ENCODE peak calls at places on chromosomes 2 and 18, in five cellular contexts. T is fibroblast of lung, N is kidney, R is dorsolateral prefrontal cortex, X is OCI-LY7. V is an unnamed sample.

GRCh38 chr2:135904590-135904989 is 28.3 kb upstream of the MCM6 start:
- DNase-seq in T (peak), N (no peak), R (no peak), X (no peak), V (peak)

GRCh38 chr2:152647417-152648010 is 69.7 kb downstream of the PRPF40A start:
- DNase-seq in T (peak), N (no peak), R (peak), X (no peak), V (peak)

GRCh38 chr2:102235491-102235890 is 48.7 kb downstream of the IL1RL2 start:
- DNase-seq in T (no peak), N (no peak), R (no peak), X (no peak), V (peak)

GRCh38 chr2:58101500-58101899 is 54.9 kb downstream of the VRK2 start:
- DNase-seq in T (peak), N (no peak), R (no peak), X (no peak), V (no peak)

GRCh38 chr2:10271946-10272345 is 30.8 kb upstream of the HPCAL1 start:
- DNase-seq in T (no peak), N (peak), R (no peak), X (no peak), V (no peak)

GRCh38 chr2:119240311-119241204 is 16.9 kb downstream of the STEAP3 start:
- DNase-seq in T (peak), N (peak), R (no peak), X (no peak), V (peak)

GRCh38 chr2:146363731-146364130 is 1481.1 kb upstream of the ACVR2A start:
- DNase-seq in T (no peak), N (no peak), R (no peak), X (no peak), V (peak)

GRCh38 chr2:219400562-219400961 is 12.8 kb upstream of the DNPEP start:
- DNase-seq in T (no peak), N (no peak), R (no peak), X (no peak), V (no peak)

GRCh38 chr2:191295088-191295487 is 49.9 kb downstream of the MYO1B start:
- DNase-seq in T (no peak), N (no peak), R (no peak), X (no peak), V (no peak)

GRCh38 chr18:62844850-62845643 is 129.7 kb downstream of the PHLPP1 start:
- DNase-seq in T (no peak), N (no peak), R (no peak), X (no peak), V (no peak)

GRCh38 chr2:68925298-68925885 is 27.3 kb downstream of the GKN2 start:
- DNase-seq in T (peak), N (no peak), R (no peak), X (peak), V (peak)

GRCh38 chr2:182611009-182611408 is 105.0 kb upstream of the DNAJC10 start:
- DNase-seq in T (no peak), N (no peak), R (no peak), X (no peak), V (no peak)

GRCh38 chr2:200335657-200336056 is 29.2 kb downstream of the SPATS2L start:
- DNase-seq in T (no peak), N (no peak), R (no peak), X (no peak), V (no peak)

GRCh38 chr2:113980946-113981345 is 91.1 kb downstream of the ACTR3 start:
- DNase-seq in T (no peak), N (no peak), R (no peak), X (no peak), V (peak)

GRCh38 chr2:24018241-24018640 is 8.4 kb downstream of the MFSD2B start:
- DNase-seq in T (no peak), N (no peak), R (no peak), X (no peak), V (no peak)

GRCh38 chr2:124647245-124647644 is 622.2 kb downstream of the CNTNAP5 start:
- DNase-seq in T (no peak), N (no peak), R (no peak), X (no peak), V (no peak)

GRCh38 chr2:84884396-84884795 is 3.5 kb upstream of the TRABD2A start:
- DNase-seq in T (peak), N (no peak), R (no peak), X (no peak), V (no peak)

GRCh38 chr18:46562674-46563192 is 94.3 kb downstream of the LOXHD1 start:
- DNase-seq in T (no peak), N (no peak), R (no peak), X (no peak), V (no peak)

GRCh38 chr2:42123426-42123825 is 45.7 kb upstream of the EML4 start:
- DNase-seq in T (no peak), N (no peak), R (no peak), X (no peak), V (no peak)

GRCh38 chr2:42127425-42128424 is 41.4 kb upstream of the EML4 start:
- DNase-seq in T (no peak), N (no peak), R (peak), X (peak), V (no peak)

GRCh38 chr2:42128731-42129486 is 40.2 kb upstream of the EML4 start:
- DNase-seq in T (peak), N (no peak), R (no peak), X (peak), V (peak)

GRCh38 chr2:42124051-42124813 is 44.9 kb upstream of the EML4 start:
- DNase-seq in T (no peak), N (no peak), R (no peak), X (peak), V (no peak)

GRCh38 chr2:42125887-42126594 is 43.1 kb upstream of the EML4 start:
- DNase-seq in T (peak), N (no peak), R (no peak), X (no peak), V (peak)
- H3K4me3 ChIP-seq in T (no peak), N (no peak), R (no peak), X (no peak), V (no peak)

GRCh38 chr18:79862562-79862961 is 64.8 kb downstream of the KCNG2 start:
- DNase-seq in T (no peak), N (no peak), R (no peak), X (no peak), V (no peak)
- TF ChIP-seq CTCF in T (no peak), N (no peak), R (no peak), X (no peak), V (no peak)

DNA sequence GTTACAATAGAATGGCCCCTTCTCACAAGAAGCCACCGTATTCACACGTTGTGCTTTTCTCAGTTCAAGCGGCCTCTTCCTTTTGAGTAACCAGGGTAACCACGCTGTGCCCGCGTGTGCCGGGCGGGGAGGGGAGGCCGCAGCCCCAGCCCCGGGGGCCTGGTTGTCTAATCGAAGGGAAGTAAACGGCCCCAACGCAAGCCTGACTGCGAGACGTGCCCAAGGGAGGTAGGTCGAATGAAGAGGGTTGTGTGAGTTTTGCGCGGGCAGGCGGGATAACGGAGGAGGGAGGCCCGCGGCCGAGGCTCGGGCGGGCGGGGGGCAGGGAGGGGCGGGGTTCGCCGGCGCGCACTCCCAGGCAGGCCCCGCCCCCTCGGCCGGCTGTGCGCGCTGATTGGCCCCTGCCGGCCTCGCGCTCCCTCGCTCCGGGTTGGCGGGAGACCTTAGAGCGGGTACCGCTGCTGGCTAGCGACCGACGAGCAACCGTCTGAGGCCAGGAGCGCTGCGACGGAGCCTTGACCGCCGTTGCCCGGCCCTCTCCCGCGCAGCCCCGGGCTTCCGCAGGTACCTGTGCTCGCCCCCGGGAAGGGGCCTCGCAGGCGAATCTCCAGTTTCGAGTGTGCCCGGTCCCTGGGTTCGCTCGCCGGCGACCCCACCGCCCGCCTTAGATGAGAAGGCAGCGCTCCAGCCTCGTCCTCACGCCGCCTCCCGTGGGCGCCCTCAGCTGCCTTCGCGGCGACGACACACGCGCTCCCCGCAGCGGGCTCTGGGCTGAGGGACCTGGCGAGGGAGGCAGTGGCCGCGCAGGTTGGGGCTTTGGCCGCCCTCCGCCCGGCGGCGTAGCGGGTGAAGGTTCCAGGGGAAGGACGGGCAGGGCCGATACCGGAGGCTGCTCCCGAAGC is at the start of gene SPDYA:
- DNase-seq in T (peak), N (peak), R (peak), X (no peak), V (peak)
- H3K4me3 ChIP-seq in T (peak), N (peak), R (peak), X (peak), V (peak)

DNA sequence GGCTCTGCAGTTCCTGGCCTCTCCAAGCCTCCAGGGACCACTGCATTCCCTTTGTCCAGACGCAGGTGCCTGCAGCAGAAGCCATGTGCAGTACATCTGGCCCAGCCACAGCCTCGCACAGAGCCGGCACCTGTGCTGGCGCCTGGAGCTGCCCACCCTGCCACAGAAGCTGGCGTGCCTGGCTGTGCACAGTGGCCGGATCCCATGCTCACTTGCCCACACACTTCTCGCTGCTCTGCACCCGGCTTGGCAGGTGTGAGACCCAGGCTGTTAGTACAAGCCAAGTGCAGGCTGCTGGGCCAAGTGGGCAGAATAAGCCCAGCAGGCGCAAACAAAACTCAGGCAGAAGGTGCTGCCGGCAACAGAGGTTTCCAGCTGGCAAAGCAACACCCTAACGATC is 124.5 kb upstream of the CCDC150 start:
- DNase-seq in T (no peak), N (no peak), R (peak), X (no peak), V (no peak)
- TF ChIP-seq CTCF in T (no peak), N (no peak), R (no peak), X (no peak), V (no peak)

GRCh38 chr2:233689498-233689897 is 3.2 kb upstream of the UGT1A6 start:
- DNase-seq in T (no peak), N (no peak), R (no peak), X (no peak), V (no peak)

GRCh38 chr2:233693963-233694362 is 1.3 kb downstream of the UGT1A6 start:
- DNase-seq in T (no peak), N (no peak), R (no peak), X (no peak), V (no peak)

GRCh38 chr2:233692648-233693047 is at the start of gene UGT1A6:
- DNase-seq in T (no peak), N (no peak), R (no peak), X (no peak), V (no peak)

GRCh38 chr2:233690444-233690843 is 2.2 kb upstream of the UGT1A6 start:
- DNase-seq in T (no peak), N (no peak), R (no peak), X (no peak), V (no peak)

GRCh38 chr2:233691443-233692433 is 952 bp upstream of the UGT1A6 start:
- DNase-seq in T (no peak), N (no peak), R (no peak), X (no peak), V (no peak)
- H3K4me3 ChIP-seq in T (no peak), N (peak), R (no peak), X (no peak), V (no peak)

GRCh38 chr2:180358458-180358857 is 351.4 kb upstream of the CWC22 start:
- DNase-seq in T (no peak), N (no peak), R (no peak), X (no peak), V (no peak)
- TF ChIP-seq CTCF in T (no peak), N (no peak), R (no peak), X (no peak), V (no peak)

V was measured in fibroblast of mammary gland.